ENCODE peak calls at places on chromosomes 13 and 19, in six cellular contexts. Q is KBM-7, L is NCI-H2171 treated with DMSO at 0.1 percent for 48 hours, O is H7, N is SJCRH30, Y is NCI-H146. H is an unnamed sample.

GRCh38 chr13:26881154-26881553 is 120.6 kb upstream of the GPR12 start:
- DNase-seq in Q (no peak), L (no peak), O (no peak), N (no peak), Y (no peak), H (peak; percentile 58)

GRCh38 chr19:2798733-2799132 is 13.4 kb downstream of the THOP1 start:
- DNase-seq in Q (no peak), L (no peak), O (no peak), N (no peak), Y (no peak), H (peak; percentile 90)

GRCh38 chr19:13817018-13817614 is 21.9 kb downstream of the ZSWIM4 start:
- DNase-seq in Q (no peak), L (no peak), O (peak; percentile 98), N (no peak), Y (peak; percentile 95), H (peak; percentile 66)

GRCh38 chr13:30804474-30804873 is 69.1 kb downstream of the ALOX5AP start:
- DNase-seq in Q (no peak), L (no peak), O (peak; percentile 51), N (peak; percentile 76), Y (no peak), H (no peak)

GRCh38 chr19:40801449-40802299 is 2.7 kb downstream of the EGLN2 start:
- DNase-seq in Q (no peak), L (no peak), O (no peak), N (no peak), Y (no peak), H (peak; percentile 83)

GRCh38 chr13:105972306-105972721 is 563.1 kb downstream of the EFNB2 start:
- DNase-seq in Q (no peak), L (no peak), O (no peak), N (no peak), Y (peak; percentile 17), H (no peak)

GRCh38 chr13:19185865-19186645 is 4.4 kb upstream of the TUBA3C start:
- DNase-seq in Q (no peak), L (no peak), O (no peak), N (no peak), Y (no peak), H (no peak)

GRCh38 chr19:58218899-58219298 is 9.8 kb upstream of the ZNF544 start:
- DNase-seq in Q (peak; percentile 30), L (peak; percentile 13), O (peak; percentile 68), N (peak; percentile 19), Y (peak; percentile 10), H (peak; percentile 45)

GRCh38 chr13:105940882-105941281 is 594.6 kb downstream of the EFNB2 start:
- DNase-seq in Q (no peak), L (no peak), O (no peak), N (no peak), Y (no peak), H (no peak)

GRCh38 chr19:56142897-56143434 is 1.9 kb downstream of the ZNF444 start:
- DNase-seq in Q (no peak), L (no peak), O (no peak), N (no peak), Y (no peak), H (peak; percentile 78)

GRCh38 chr19:10773969-10774368 is 56.1 kb downstream of the DNM2 start:
- DNase-seq in Q (no peak), L (no peak), O (no peak), N (no peak), Y (no peak), H (no peak)

GRCh38 chr13:100916943-100917342 is 242.3 kb upstream of the TMTC4 start:
- DNase-seq in Q (no peak), L (no peak), O (no peak), N (no peak), Y (no peak), H (no peak)

GRCh38 chr19:35249848-35250711 is 1.3 kb downstream of the LSR start:
- DNase-seq in Q (no peak), L (no peak), O (no peak), N (no peak), Y (no peak), H (peak; percentile 78)

GRCh38 chr19:39554701-39555311 is 14.8 kb upstream of the EID2 start:
- DNase-seq in Q (no peak), L (no peak), O (no peak), N (no peak), Y (no peak), H (no peak)